ENCODE peak calls at places on chromosomes 6 and 20, in six cellular contexts. N is sigmoid colon, O is A549, Z is stomach, U is tibial nerve, E is HepG2. S is an unnamed sample.
A peak's percentile ranks its signal among the peaks of the same experiment; 100 is the strongest.

GRCh38 chr6:1240766-1241165 is 71.1 kb upstream of the FOXQ1 start:
- DNase-seq in N (no peak), O (no peak), Z (no peak), U (no peak), E (no peak), S (no peak)

GRCh38 chr20:44615169-44615791 is 32.9 kb downstream of the PKIG start:
- DNase-seq in N (no peak), O (no peak), Z (no peak), U (no peak), E (no peak), S (no peak)

GRCh38 chr6:158624684-158625682 is 19.6 kb downstream of the DYNLT1 start:
- DNase-seq in N (no peak), O (no peak), Z (peak; percentile 29), U (no peak), E (no peak), S (no peak)

GRCh38 chr6:16436550-16436949 is 198.2 kb downstream of the GMPR start:
- DNase-seq in N (no peak), O (no peak), Z (no peak), U (no peak), E (no peak), S (no peak)

GRCh38 chr20:58017237-58017969 is 211.1 kb downstream of the ANKRD60 start:
- DNase-seq in N (peak; percentile 82), O (peak; percentile 90), Z (peak; percentile 39), U (peak; percentile 28), E (peak; percentile 34), S (no peak)

GRCh38 chr6:70124882-70125535 is 177.9 kb downstream of the COL9A1 start:
- DNase-seq in N (no peak), O (no peak), Z (no peak), U (no peak), E (no peak), S (no peak)

GRCh38 chr6:105609375-105609991 is 206.6 kb upstream of the PREP start:
- DNase-seq in N (peak; percentile 61), O (peak; percentile 55), Z (no peak), U (no peak), E (no peak), S (peak; percentile 36)

GRCh38 chr6:69894578-69895347 is 28.4 kb downstream of the COL19A1 start:
- DNase-seq in N (no peak), O (no peak), Z (no peak), U (no peak), E (no peak), S (no peak)

GRCh38 chr6:168238159-168238887 is 81.3 kb downstream of the DACT2 start:
- DNase-seq in N (no peak), O (no peak), Z (no peak), U (no peak), E (no peak), S (no peak)

GRCh38 chr20:63794614-63795013 is 36.5 kb downstream of the ZBTB46 start:
- DNase-seq in N (no peak), O (no peak), Z (no peak), U (no peak), E (no peak), S (no peak)

GRCh38 chr6:117169781-117170281 is 95.5 kb upstream of the VGLL2 start:
- DNase-seq in N (no peak), O (no peak), Z (no peak), U (no peak), E (no peak), S (no peak)

GRCh38 chr6:157904999-157905398 is 76.7 kb upstream of the SYNJ2 start:
- DNase-seq in N (no peak), O (no peak), Z (no peak), U (no peak), E (no peak), S (no peak)

GRCh38 chr6:75301537-75301936 is 16.9 kb upstream of the TMEM30A start:
- DNase-seq in N (no peak), O (no peak), Z (no peak), U (no peak), E (no peak), S (no peak)

GRCh38 chr20:8855315-8855714 is 213.6 kb upstream of the PLCB4 start:
- DNase-seq in N (peak; percentile 73), O (no peak), Z (no peak), U (no peak), E (no peak), S (peak; percentile 53)

GRCh38 chr6:161455848-161456247 is 182.0 kb upstream of the AGPAT4 start:
- DNase-seq in N (no peak), O (no peak), Z (no peak), U (no peak), E (no peak), S (no peak)

GRCh38 chr6:75208564-75209431 is 2.9 kb upstream of the COL12A1 start:
- DNase-seq in N (peak; percentile 93), O (peak; percentile 49), Z (peak; percentile 85), U (peak; percentile 85), E (peak; percentile 58), S (peak; percentile 91)

GRCh38 chr6:21891065-21891464 is 297.5 kb downstream of the SOX4 start:
- DNase-seq in N (no peak), O (no peak), Z (no peak), U (no peak), E (no peak), S (no peak)

GRCh38 chr20:58408603-58409246 is 19.7 kb downstream of the VAPB start:
- DNase-seq in N (no peak), O (no peak), Z (no peak), U (no peak), E (peak; percentile 88), S (no peak)

GRCh38 chr6:134844120-134844519 is 105.8 kb downstream of the ALDH8A1 start:
- DNase-seq in N (no peak), O (no peak), Z (no peak), U (no peak), E (no peak), S (no peak)

GRCh38 chr6:33430991-33431879 is 11.4 kb downstream of the SYNGAP1 start:
- DNase-seq in N (peak; percentile 88), O (peak; percentile 81), Z (peak; percentile 43), U (no peak), E (peak; percentile 46), S (peak; percentile 77)

GRCh38 chr6:135936606-135937005 is 85.1 kb downstream of the PDE7B start:
- DNase-seq in N (no peak), O (peak; percentile 51), Z (no peak), U (no peak), E (no peak), S (no peak)

GRCh38 chr6:63529498-63529897 is 42.8 kb upstream of the LOC128125822 start:
- DNase-seq in N (no peak), O (no peak), Z (no peak), U (no peak), E (no peak), S (no peak)

GRCh38 chr20:11907621-11908020 is 10.1 kb upstream of the BTBD3 start:
- DNase-seq in N (no peak), O (no peak), Z (no peak), U (no peak), E (no peak), S (no peak)

GRCh38 chr20:58228484-58229197 is at the start of gene ANKRD60:
- DNase-seq in N (peak; percentile 59), O (no peak), Z (no peak), U (no peak), E (no peak), S (no peak)

DNA sequence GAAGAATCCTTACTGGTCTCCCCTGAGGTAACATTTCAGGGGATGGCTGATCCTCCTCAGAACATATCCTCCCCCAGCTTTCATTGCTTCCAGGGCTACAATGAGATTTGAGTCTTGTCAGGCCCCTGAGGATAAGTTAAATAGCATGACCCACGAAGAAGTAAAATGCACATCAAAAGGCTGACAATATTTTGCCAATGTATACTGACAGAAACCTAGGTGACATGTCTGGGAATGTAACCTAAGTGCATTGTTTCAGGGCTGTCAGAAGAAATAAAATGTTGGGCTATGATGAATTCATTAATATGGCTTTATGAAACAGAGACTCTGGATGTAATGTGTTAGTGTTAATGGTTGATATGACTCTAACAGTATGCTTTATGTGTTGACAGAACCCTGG is 471.5 kb downstream of the HDGFL1 start:
- DNase-seq in N (no peak), O (no peak), Z (no peak), U (no peak), E (no peak), S (no peak)
- TF ChIP-seq EP300 in N (no peak), O (no peak), Z (no peak), U (no peak), E (no peak), S (no peak)

DNA sequence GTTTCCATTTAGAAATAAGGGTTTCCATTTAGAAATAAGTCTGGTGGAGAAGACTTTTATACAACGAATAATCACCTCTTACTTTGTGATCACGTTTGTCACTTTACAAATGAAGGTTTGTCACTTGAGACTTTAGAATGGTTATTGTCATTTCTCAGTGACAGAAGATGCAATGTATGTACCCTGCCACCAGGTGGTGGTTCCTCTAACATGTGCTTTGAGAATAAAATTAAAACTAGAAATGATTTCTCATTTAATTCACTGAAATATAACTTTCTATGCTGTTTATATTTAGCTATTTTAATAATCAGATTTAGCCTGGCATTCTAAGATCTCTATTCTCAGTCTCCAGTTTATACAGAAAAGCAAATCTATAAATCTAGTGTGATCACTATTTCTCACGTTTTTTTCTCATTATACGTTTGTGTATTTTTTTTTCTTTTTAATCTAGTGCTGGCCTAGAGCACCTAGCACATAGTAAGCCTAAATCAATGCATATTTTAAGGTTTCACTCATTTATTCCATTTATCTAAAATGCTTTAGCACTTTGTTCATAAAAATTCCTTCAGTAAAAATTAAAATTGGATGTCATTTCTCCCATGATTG is 57.4 kb upstream of the TFAP2D start:
- DNase-seq in N (no peak), O (peak; percentile 1), Z (no peak), U (no peak), E (peak; percentile 16), S (no peak)
- TF ChIP-seq CTCF in N (peak; percentile 25), O (peak; percentile 10), Z (no peak), U (no peak), E (peak; percentile 57), S (no peak)

DNA sequence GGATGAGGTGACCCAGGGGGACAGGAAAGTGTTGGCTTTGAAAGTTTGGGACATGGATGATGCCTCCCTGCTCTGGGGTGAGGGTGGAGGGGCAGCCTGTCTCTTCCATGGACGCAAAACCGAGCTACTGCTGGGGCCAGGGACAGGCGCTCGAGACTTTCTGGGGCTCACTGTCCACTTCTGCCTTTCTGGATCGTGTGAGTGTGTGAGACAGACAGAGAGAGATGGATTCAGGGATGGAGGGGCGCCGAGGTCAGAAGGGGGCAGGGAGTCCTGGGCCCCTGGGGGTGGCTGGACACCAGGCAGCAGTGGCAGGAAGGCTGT is 78.0 kb upstream of the GATA5 start:
- DNase-seq in N (no peak), O (no peak), Z (no peak), U (no peak), E (no peak), S (no peak)
- H3K4me3 ChIP-seq in N (peak overlapping the region; percentile 85), O (no peak overlapping the region), Z (no peak overlapping the region), U (no peak overlapping the region), E (no peak overlapping the region), S (no peak overlapping the region)

GRCh38 chr6:133634474-133634873 is 254.4 kb upstream of the TCF21 start:
- DNase-seq in N (no peak), O (no peak), Z (no peak), U (no peak), E (no peak), S (no peak)

GRCh38 chr6:133630651-133631050 is 258.3 kb upstream of the TCF21 start:
- DNase-seq in N (no peak), O (no peak), Z (no peak), U (no peak), E (no peak), S (no peak)

GRCh38 chr6:133632906-133633305 is 256.0 kb upstream of the TCF21 start:
- DNase-seq in N (no peak), O (no peak), Z (no peak), U (no peak), E (no peak), S (no peak)

GRCh38 chr6:133632206-133632605 is 256.7 kb upstream of the TCF21 start:
- DNase-seq in N (no peak), O (no peak), Z (no peak), U (no peak), E (no peak), S (no peak)

GRCh38 chr6:133631421-133631820 is 257.5 kb upstream of the TCF21 start:
- DNase-seq in N (no peak), O (no peak), Z (no peak), U (no peak), E (peak; percentile 18), S (no peak)
- TF ChIP-seq EP300 in N (no peak), O (no peak), Z (no peak), U (no peak), E (no peak), S (no peak)

S was measured in ovary.